ENCODE peak calls at places on chromosomes 2 and 18, in six cellular contexts. Y is central memory CD8-positive, alpha-beta T cell; B is left ventricle myocardium superior; Q is psoas muscle; N is natural killer cell; M is stimulated activated naive B cell treated with anti-CD40 and anti-IgM and Interleukin-4, amounts not matched to agents 10 μg/mL and 1 μg/mL and 100 μg/mL, for 72 hours. D is an unnamed sample.

GRCh38 chr18:36334798-36335197 is 37.3 kb downstream of the FHOD3 start:
- ATAC-seq in Y (no peak), B (peak), Q (no peak), N (no peak), M (no peak), D (no peak)

GRCh38 chr2:23497063-23497462 is 112.1 kb downstream of the KLHL29 start:
- ATAC-seq in Y (no peak), B (no peak), Q (no peak), N (no peak), M (no peak), D (no peak)

GRCh38 chr18:41579185-41579584 is 375.8 kb upstream of the PIK3C3 start:
- ATAC-seq in Y (no peak), B (no peak), Q (no peak), N (no peak), M (no peak), D (no peak)

GRCh38 chr2:105409717-105410116 is 10.9 kb upstream of the FHL2 start:
- ATAC-seq in Y (no peak), B (peak), Q (peak), N (no peak), M (no peak), D (peak)

GRCh38 chr18:33781429-33781828 is 203.4 kb downstream of the ASXL3 start:
- ATAC-seq in Y (no peak), B (no peak), Q (peak), N (no peak), M (no peak), D (no peak)

GRCh38 chr2:18001671-18002070 is 123.2 kb downstream of the KCNS3 start:
- ATAC-seq in Y (no peak), B (no peak), Q (no peak), N (no peak), M (no peak), D (no peak)

GRCh38 chr2:113133696-113134558 is 6.5 kb downstream of the IL1RN start:
- ATAC-seq in Y (no peak), B (no peak), Q (no peak), N (no peak), M (no peak), D (no peak)

GRCh38 chr2:218829868-218830451 is 1.6 kb downstream of the PRKAG3 start:
- ATAC-seq in Y (no peak), B (peak), Q (peak), N (no peak), M (no peak), D (no peak)

GRCh38 chr18:62612246-62612645 is 89.4 kb downstream of the ZCCHC2 start:
- ATAC-seq in Y (no peak), B (no peak), Q (no peak), N (no peak), M (peak), D (no peak)

GRCh38 chr2:190785380-190785779 is 95.2 kb upstream of the GLS start:
- ATAC-seq in Y (no peak), B (no peak), Q (no peak), N (no peak), M (peak), D (no peak)

GRCh38 chr2:20050712-20051517 is 513 bp downstream of the LAPTM4A start:
- ATAC-seq in Y (peak), B (peak), Q (peak), N (no peak), M (peak), D (peak)

GRCh38 chr2:127039387-127040031 is 67.4 kb downstream of the BIN1 start:
- ATAC-seq in Y (no peak), B (no peak), Q (no peak), N (no peak), M (peak), D (no peak)

GRCh38 chr2:177665948-177666347 is 273.4 kb downstream of the AGPS start:
- ATAC-seq in Y (no peak), B (no peak), Q (no peak), N (no peak), M (no peak), D (no peak)

GRCh38 chr18:10094154-10094553 is 180.3 kb downstream of the VAPA start:
- ATAC-seq in Y (no peak), B (peak), Q (peak), N (no peak), M (no peak), D (peak)

GRCh38 chr2:167048829-167049228 is 160.5 kb downstream of the XIRP2 start:
- ATAC-seq in Y (no peak), B (no peak), Q (no peak), N (no peak), M (no peak), D (no peak)

GRCh38 chr2:174846218-174846617 is 81.9 kb upstream of the CHRNA1 start:
- ATAC-seq in Y (no peak), B (no peak), Q (no peak), N (no peak), M (no peak), D (peak)

GRCh38 chr2:98487806-98488189 is 43.1 kb downstream of the INPP4A start:
- ATAC-seq in Y (peak), B (peak), Q (no peak), N (peak), M (peak), D (peak)

GRCh38 chr2:136375017-136375901 is 257.3 kb upstream of the CXCR4 start:
- ATAC-seq in Y (no peak), B (no peak), Q (no peak), N (no peak), M (peak), D (no peak)

GRCh38 chr18:76621782-76622495 is 126.9 kb upstream of the ZNF516 start:
- ATAC-seq in Y (no peak), B (no peak), Q (no peak), N (no peak), M (no peak), D (no peak)

GRCh38 chr2:111049792-111050640 is 70.7 kb upstream of the BCL2L11 start:
- ATAC-seq in Y (no peak), B (no peak), Q (no peak), N (no peak), M (peak), D (no peak)

GRCh38 chr2:230137902-230138539 is 69.3 kb upstream of the SLC16A14 start:
- ATAC-seq in Y (no peak), B (no peak), Q (no peak), N (no peak), M (peak), D (no peak)

GRCh38 chr2:183063083-183063482 is 15.5 kb upstream of the DUSP19 start:
- ATAC-seq in Y (no peak), B (no peak), Q (no peak), N (no peak), M (peak), D (peak)

GRCh38 chr2:236551843-236552542 is 17.6 kb upstream of the ACKR3 start:
- ATAC-seq in Y (no peak), B (no peak), Q (no peak), N (no peak), M (peak), D (no peak)

GRCh38 chr2:222504714-222505113 is 80.4 kb downstream of the SGPP2 start:
- ATAC-seq in Y (no peak), B (no peak), Q (no peak), N (no peak), M (peak), D (no peak)

GRCh38 chr2:176122266-176122632 is 270 bp upstream of the HOXD9 start:
- ATAC-seq in Y (no peak), B (no peak), Q (peak), N (no peak), M (no peak), D (peak)

GRCh38 chr2:197784956-197785941 is at the start of gene BOLL:
- ATAC-seq in Y (no peak), B (no peak), Q (peak), N (no peak), M (no peak), D (peak)

GRCh38 chr18:58213931-58214431 is 170.0 kb downstream of the NEDD4L start:
- ATAC-seq in Y (no peak), B (no peak), Q (no peak), N (no peak), M (no peak), D (peak)

GRCh38 chr2:117820444-117820843 is 6.0 kb downstream of the DDX18 start:
- ATAC-seq in Y (peak), B (no peak), Q (no peak), N (peak), M (peak), D (no peak)

GRCh38 chr18:56112013-56112749 is 524.2 kb upstream of the TCF4 start:
- ATAC-seq in Y (no peak), B (no peak), Q (no peak), N (no peak), M (peak), D (peak)

GRCh38 chr2:1170711-1171110 is 220.1 kb downstream of the SNTG2 start:
- ATAC-seq in Y (no peak), B (no peak), Q (no peak), N (no peak), M (no peak), D (no peak)

GRCh38 chr18:12640881-12641200 is 17.1 kb downstream of the SPIRE1 start:
- ATAC-seq in Y (no peak), B (peak), Q (peak), N (no peak), M (no peak), D (peak)

GRCh38 chr2:97868986-97869721 is 126.6 kb downstream of the TMEM131 start:
- ATAC-seq in Y (no peak), B (peak), Q (peak), N (no peak), M (no peak), D (peak)

GRCh38 chr2:66145490-66145889 is 289.4 kb upstream of the MEIS1 start:
- ATAC-seq in Y (no peak), B (no peak), Q (no peak), N (no peak), M (no peak), D (no peak)

D was measured in SK-N-SH treated with all-trans-retinoic acid at 6 μM for 48 hours.